ENCODE peak calls at places on chromosomes 7 and 10, in seven cellular contexts. Y, C, A, J, D, N and B are unnamed samples.

GRCh38 chr7:43618073-43618472 is 35.2 kb downstream of the STK17A start:
- DNase-seq in Y (no peak), C (no peak), A (no peak), J (no peak), D (no peak), N (no peak), B (no peak)

GRCh38 chr7:48471206-48471605 is 299.9 kb downstream of the ABCA13 start:
- DNase-seq in Y (no peak), C (no peak), A (no peak), J (no peak), D (no peak), N (no peak), B (no peak)

GRCh38 chr10:129192344-129193128 is 274.5 kb upstream of the MGMT start:
- DNase-seq in Y (no peak), C (no peak), A (peak), J (peak), D (peak), N (no peak), B (no peak)

GRCh38 chr10:111323567-111323966 is 246.7 kb downstream of the ADRA2A start:
- DNase-seq in Y (no peak), C (no peak), A (no peak), J (no peak), D (no peak), N (peak), B (no peak)

GRCh38 chr7:149731207-149731955 is 42.0 kb downstream of the ZNF467 start:
- DNase-seq in Y (no peak), C (no peak), A (no peak), J (no peak), D (no peak), N (no peak), B (no peak)

GRCh38 chr7:101924171-101924570 is 106.7 kb downstream of the CUX1 start:
- DNase-seq in Y (peak), C (no peak), A (peak), J (no peak), D (no peak), N (peak), B (no peak)

GRCh38 chr10:23341004-23341403 is 3.6 kb downstream of the C10orf67 start:
- DNase-seq in Y (peak), C (no peak), A (no peak), J (peak), D (no peak), N (no peak), B (no peak)

GRCh38 chr7:98674461-98674860 is 57.4 kb downstream of the NPTX2 start:
- DNase-seq in Y (no peak), C (no peak), A (no peak), J (no peak), D (no peak), N (no peak), B (no peak)

GRCh38 chr10:86123745-86124144 is 242.8 kb downstream of the GRID1 start:
- DNase-seq in Y (no peak), C (no peak), A (no peak), J (no peak), D (no peak), N (no peak), B (no peak)

GRCh38 chr7:15461576-15461975 is 100.2 kb downstream of the AGMO start:
- DNase-seq in Y (peak), C (no peak), A (no peak), J (no peak), D (no peak), N (no peak), B (no peak)

GRCh38 chr7:78095549-78095948 is 297.0 kb downstream of the PHTF2 start:
- DNase-seq in Y (peak), C (no peak), A (peak), J (no peak), D (no peak), N (no peak), B (no peak)
- TF ChIP-seq POLR2A in Y (no peak), C (no peak), A (no peak), J (no peak), D (no peak), N (no peak), B (no peak)

GRCh38 chr10:118407742-118408141 is 65.6 kb upstream of the FAM204A start:
- DNase-seq in Y (no peak), C (no peak), A (no peak), J (no peak), D (no peak), N (no peak), B (no peak)

GRCh38 chr10:118405933-118406332 is 63.8 kb upstream of the FAM204A start:
- DNase-seq in Y (no peak), C (no peak), A (no peak), J (no peak), D (no peak), N (no peak), B (no peak)

GRCh38 chr10:118409295-118409694 is 67.2 kb upstream of the FAM204A start:
- DNase-seq in Y (peak), C (no peak), A (no peak), J (no peak), D (no peak), N (no peak), B (no peak)

GRCh38 chr10:118407026-118407425 is 64.9 kb upstream of the FAM204A start:
- DNase-seq in Y (no peak), C (no peak), A (no peak), J (no peak), D (no peak), N (no peak), B (no peak)

DNA sequence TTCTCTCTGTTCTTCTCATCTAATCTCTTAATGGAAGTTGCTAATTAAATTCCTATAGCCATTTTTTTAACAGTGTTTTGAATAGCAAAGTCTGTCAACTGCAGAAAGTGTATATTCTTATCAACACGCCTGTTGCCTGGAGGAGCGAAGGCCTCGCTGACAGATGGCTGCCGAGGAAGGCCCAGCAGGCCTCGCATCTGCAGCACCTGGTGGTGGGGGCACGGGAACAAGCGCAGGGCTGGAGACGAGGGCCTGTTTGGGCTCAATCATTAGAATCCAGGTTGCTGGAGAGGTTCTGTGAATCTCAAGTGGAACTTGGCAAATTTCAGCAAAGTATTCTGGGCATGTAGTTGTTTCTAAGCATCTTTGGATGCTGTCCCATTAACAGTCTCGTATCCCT is 66.0 kb upstream of the FAM204A start:
- DNase-seq in Y (no peak), C (no peak), A (no peak), J (no peak), D (no peak), N (no peak), B (peak)
- TF ChIP-seq POLR2A in Y (no peak), C (no peak), A (no peak), J (no peak), D (no peak), N (no peak), B (no peak)

GRCh38 chr10:118754132-118754555 is 626 bp downstream of the CACUL1 start:
- DNase-seq in Y (no peak), C (peak), A (peak), J (no peak), D (no peak), N (peak), B (peak)
- TF ChIP-seq POLR2A in Y (peak), C (no peak), A (peak), J (no peak), D (no peak), N (no peak), B (no peak)

DNA sequence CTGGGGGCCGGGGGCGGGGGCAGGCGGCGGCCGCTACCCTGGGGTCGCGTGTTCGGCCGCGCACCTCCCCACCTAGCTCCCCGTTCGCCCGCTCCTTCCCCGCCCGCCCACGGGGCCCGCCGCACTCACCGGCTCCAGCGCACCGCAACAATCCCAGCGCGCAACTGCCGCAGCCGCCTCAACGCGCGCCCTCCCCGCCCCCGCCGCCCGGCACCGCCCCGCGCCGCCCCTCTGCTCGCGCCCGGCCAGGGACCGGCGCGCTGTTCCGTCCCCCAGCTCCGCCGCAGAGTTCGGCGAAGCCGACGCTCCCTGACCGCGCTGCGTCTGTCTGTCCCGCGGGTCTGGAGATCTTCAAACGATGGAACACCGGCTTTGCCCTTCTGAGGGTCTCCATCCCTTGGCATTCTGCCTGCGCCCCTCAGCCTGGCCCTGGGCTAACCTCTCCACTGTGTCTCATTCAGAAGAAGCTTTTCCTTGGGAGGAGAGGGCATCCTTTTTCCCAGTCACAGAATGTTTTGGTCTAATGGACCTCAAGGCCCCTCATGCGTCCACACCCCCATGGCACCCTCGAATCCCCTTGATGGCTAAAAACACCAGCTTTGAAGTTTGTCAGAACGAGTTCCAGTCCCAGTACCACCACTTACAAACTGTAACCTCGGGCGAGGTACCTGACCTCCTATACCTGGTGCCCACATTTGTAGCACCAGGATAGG is at the start of gene NT5C2:
- DNase-seq in Y (peak), C (peak), A (peak), J (peak), D (peak), N (peak), B (peak)
- TF ChIP-seq POLR2A in Y (no peak), C (no peak), A (no peak), J (no peak), D (no peak), N (no peak), B (no peak)

GRCh38 chr7:8260871-8261707 is 878 bp downstream of the ICA1 start:
- DNase-seq in Y (no peak), C (peak), A (peak), J (no peak), D (peak), N (peak), B (peak)
- TF ChIP-seq POLR2A in Y (no peak), C (no peak), A (no peak), J (no peak), D (no peak), N (peak), B (no peak)

GRCh38 chr7:136424058-136424457 is 444.4 kb upstream of the CHRM2 start:
- DNase-seq in Y (no peak), C (no peak), A (no peak), J (no peak), D (no peak), N (no peak), B (no peak)
- TF ChIP-seq POLR2A in Y (no peak), C (no peak), A (no peak), J (no peak), D (no peak), N (no peak), B (no peak)

DNA sequence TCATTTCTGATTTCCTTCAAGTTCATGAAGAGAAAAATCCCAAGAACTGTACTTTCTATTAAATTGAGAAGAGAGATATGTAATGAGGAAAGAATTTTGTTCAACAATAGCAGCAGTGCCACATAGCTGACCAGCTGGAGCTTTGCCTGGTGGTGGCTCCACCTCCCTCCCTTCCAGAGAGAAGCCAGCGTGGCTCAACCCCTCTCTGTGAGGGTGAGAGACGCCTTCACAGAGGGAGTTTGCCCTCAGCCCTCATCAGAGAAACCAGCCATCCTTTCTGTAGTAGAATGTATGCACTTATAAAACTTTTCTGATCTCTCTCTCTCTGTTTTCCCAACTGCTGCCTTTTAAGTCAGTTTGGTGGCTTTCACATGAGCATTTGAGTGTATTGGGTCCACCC is 20.5 kb upstream of the COL1A2 start:
- DNase-seq in Y (peak), C (no peak), A (peak), J (no peak), D (peak), N (no peak), B (peak)
- TF ChIP-seq POLR2A in Y (peak), C (no peak), A (no peak), J (no peak), D (no peak), N (no peak), B (no peak)